ENCODE peak calls at places on chromosomes 13 and 19, in four cellular contexts. T is HS-27A, K is AG08396, N is cardiac fibroblast. S is an unnamed sample.

GRCh38 chr19:8355631-8356402 is 8.1 kb upstream of the ANGPTL4 start:
- DNase-seq in K (peak; percentile 78), N (peak; percentile 99), T (peak; percentile 87), S (peak; percentile 100)

GRCh38 chr13:31627097-31627496 is 112.2 kb upstream of the RXFP2 start:
- DNase-seq in N (peak; percentile 74), T (no peak), K (no peak), S (no peak)

GRCh38 chr13:27775943-27776342 is 16.3 kb upstream of the GSX1 start:
- DNase-seq in K (no peak), N (no peak), T (no peak), S (peak; percentile 19)

GRCh38 chr13:45731455-45731854 is 29.3 kb downstream of the CBY2 start:
- DNase-seq in N (no peak), K (no peak), T (no peak), S (no peak)

GRCh38 chr13:68727788-68728187 is 1379.8 kb upstream of the ATXN8OS start:
- DNase-seq in T (no peak), K (no peak), N (no peak), S (no peak)

GRCh38 chr19:4983346-4984105 is 14.6 kb downstream of the KDM4B start:
- DNase-seq in N (no peak), K (no peak), T (no peak), S (no peak)

GRCh38 chr19:32859591-32859990 is 10.0 kb downstream of the SLC7A9 start:
- DNase-seq in T (no peak), K (no peak), N (no peak), S (no peak)

GRCh38 chr13:50668044-50668443 is 175.4 kb downstream of the DLEU7 start:
- DNase-seq in N (no peak), K (no peak), T (no peak), S (no peak)

GRCh38 chr13:49853535-49853934 is 61.1 kb upstream of the KPNA3 start:
- DNase-seq in K (no peak), T (no peak), N (no peak), S (no peak)

GRCh38 chr19:46299004-46299509 is 2.2 kb downstream of the HIF3A start:
- DNase-seq in K (peak; percentile 90), T (peak; percentile 80), N (peak; percentile 93), S (peak; percentile 79)

GRCh38 chr13:80900557-80900956 is 559.6 kb upstream of the SPRY2 start:
- DNase-seq in T (no peak), K (no peak), N (peak; percentile 31), S (no peak)

GRCh38 chr13:79775830-79776229 is 294.9 kb downstream of the NDFIP2 start:
- DNase-seq in K (peak; percentile 62), T (peak; percentile 46), N (peak; percentile 89), S (peak; percentile 78)

GRCh38 chr19:35115538-35115951 is at the start of gene FXYD3:
- DNase-seq in T (no peak), N (no peak), K (no peak), S (no peak)

GRCh38 chr13:77034883-77035282 is 7.9 kb upstream of the FBXL3 start:
- DNase-seq in T (no peak), K (peak; percentile 30), N (peak; percentile 76), S (peak; percentile 71)

GRCh38 chr19:49469828-49470614 is 4.0 kb upstream of the FLT3LG start:
- DNase-seq in T (no peak), K (no peak), N (no peak), S (no peak)

GRCh38 chr19:58277748-58278147 is 1.0 kb upstream of the ZNF8 start:
- DNase-seq in T (no peak), N (no peak), K (no peak), S (no peak)

GRCh38 chr19:16061943-16062342 is 14.4 kb upstream of the TPM4 start:
- DNase-seq in T (no peak), K (no peak), N (no peak), S (no peak)

GRCh38 chr13:33797622-33798021 is 20.3 kb upstream of the RFC3 start:
- DNase-seq in K (no peak), T (no peak), N (peak; percentile 21), S (peak; percentile 31)

GRCh38 chr13:102905905-102906304 is 60.1 kb downstream of the ERCC5 start:
- DNase-seq in N (no peak), T (no peak), K (no peak), S (no peak)

GRCh38 chr13:110457361-110457760 is 104.2 kb downstream of the RAB20 start:
- DNase-seq in K (no peak), N (no peak), T (no peak), S (no peak)

GRCh38 chr13:100506154-100506553 is 82.4 kb downstream of the GGACT start:
- DNase-seq in T (no peak), K (no peak), N (no peak), S (no peak)

S was measured in LHCN-M2.